ENCODE peak calls at places on chromosomes 7 and 10, in nine cellular contexts. T is IMR-90, N is Peyer's patch, G is K562, Q is neural progenitor cell, X is fibroblast of mammary gland, K is cardiac muscle cell, F is PC-3, P is esophagus squamous epithelium. Z is an unnamed sample.

GRCh38 chr10:119687192-119688032 is 36.2 kb downstream of the BAG3 start:
- DNase-seq in N (no peak), G (no peak), T (no peak), Q (peak; percentile 81), F (peak; percentile 31), P (no peak), X (no peak), K (peak; percentile 39), Z (no peak)

GRCh38 chr7:22715969-22716368 is 11.0 kb upstream of the IL6 start:
- DNase-seq in G (no peak), P (no peak), K (no peak), Q (no peak), N (no peak), X (no peak), T (no peak), F (no peak), Z (no peak)

GRCh38 chr10:9957352-9957751 is 1060.3 kb upstream of the CELF2 start:
- DNase-seq in T (peak; percentile 44), X (peak; percentile 76), F (no peak), P (no peak), Q (no peak), K (no peak), N (no peak), G (no peak), Z (no peak)

GRCh38 chr7:106177738-106178592 is 65.9 kb upstream of the SYPL1 start:
- DNase-seq in P (no peak), X (no peak), T (no peak), N (no peak), G (no peak), Q (no peak), F (no peak), K (no peak), Z (no peak)

GRCh38 chr10:3805227-3805790 is 20.3 kb upstream of the KLF6 start:
- DNase-seq in F (peak; percentile 75), T (peak; percentile 83), K (no peak), X (peak; percentile 97), G (peak; percentile 45), N (peak; percentile 48), P (no peak), Q (no peak), Z (peak; percentile 97)

GRCh38 chr7:41529831-41530230 is 173.1 kb downstream of the INHBA start:
- DNase-seq in F (no peak), N (no peak), T (no peak), G (no peak), K (no peak), X (no peak), P (no peak), Q (no peak), Z (no peak)

GRCh38 chr10:3527869-3528268 is 257.1 kb downstream of the KLF6 start:
- DNase-seq in P (no peak), K (no peak), X (peak; percentile 76), F (no peak), N (no peak), Q (no peak), G (no peak), T (no peak), Z (peak; percentile 64)

GRCh38 chr7:154767194-154767593 is 235.7 kb downstream of the PAXIP1 start:
- DNase-seq in K (no peak), F (peak; percentile 59), X (no peak), G (no peak), Q (no peak), P (no peak), N (no peak), T (no peak), Z (no peak)

GRCh38 chr10:30467939-30468338 is 34.0 kb downstream of the MAP3K8 start:
- DNase-seq in N (no peak), P (no peak), Q (no peak), F (no peak), G (no peak), X (no peak), T (no peak), K (no peak), Z (no peak)

GRCh38 chr10:114822771-114823463 is 1.3 kb downstream of the FHIP2A start:
- DNase-seq in G (no peak), K (no peak), X (peak; percentile 62), N (no peak), T (peak; percentile 74), Q (no peak), F (peak; percentile 80), P (no peak), Z (peak; percentile 76)

GRCh38 chr10:51367120-51367519 is 292.8 kb downstream of the PRKG1 start:
- DNase-seq in P (no peak), T (no peak), K (no peak), X (no peak), G (no peak), F (no peak), N (no peak), Q (no peak), Z (no peak)

GRCh38 chr10:117334921-117335320 is 40.3 kb downstream of the PDZD8 start:
- DNase-seq in T (no peak), P (no peak), Q (no peak), G (no peak), X (no peak), K (no peak), N (no peak), F (no peak), Z (no peak)

GRCh38 chr7:101179117-101179779 is 845 bp downstream of the NAT16 start:
- DNase-seq in T (no peak), N (no peak), P (no peak), X (no peak), K (no peak), Q (peak; percentile 81), F (no peak), G (no peak), Z (no peak)

GRCh38 chr10:5488272-5489161 is 10.9 kb downstream of the CALML5 start:
- DNase-seq in P (no peak), K (no peak), T (no peak), G (peak; percentile 41), F (peak; percentile 80), N (no peak), X (no peak), Q (no peak), Z (no peak)

GRCh38 chr7:27166475-27167169 is 1.3 kb upstream of the HOXA9 start:
- DNase-seq in N (no peak), F (peak; percentile 33), P (no peak), T (no peak), K (no peak), G (no peak), Q (peak; percentile 43), X (peak; percentile 34), Z (no peak)

GRCh38 chr7:141590666-141591065 is 39.5 kb downstream of the AGK start:
- DNase-seq in N (no peak), P (no peak), F (no peak), K (no peak), Q (no peak), G (no peak), T (no peak), X (peak; percentile 11), Z (no peak)

GRCh38 chr10:50540069-50540825 is 83.5 kb downstream of the SGMS1 start:
- DNase-seq in G (no peak), X (peak; percentile 45), F (peak; percentile 38), K (no peak), N (no peak), T (peak; percentile 38), Q (no peak), P (no peak), Z (no peak)

GRCh38 chr7:130971297-130971696 is 237.3 kb upstream of the KLF14 start:
- DNase-seq in F (no peak), X (no peak), K (no peak), T (no peak), Q (no peak), G (no peak), P (no peak), N (no peak), Z (no peak)

GRCh38 chr10:76149182-76149581 is 717.8 kb downstream of the LRMDA start:
- DNase-seq in T (no peak), F (no peak), K (no peak), X (peak; percentile 31), Q (no peak), G (no peak), N (no peak), P (no peak), Z (peak; percentile 25)

GRCh38 chr10:58282615-58283014 is 13.7 kb downstream of the CISD1 start:
- DNase-seq in P (no peak), X (no peak), G (no peak), Q (no peak), T (no peak), N (no peak), K (no peak), F (no peak), Z (no peak)

GRCh38 chr7:8433477-8434289 is at the start of gene NXPH1:
- DNase-seq in Q (peak; percentile 88), T (no peak), F (no peak), P (no peak), X (no peak), G (peak; percentile 66), K (peak; percentile 88), N (no peak), Z (no peak)
- H3K4me3 ChIP-seq in Q (peak within 1 kb of the TSS; percentile 41), T (no peak within 1 kb of the TSS), F (no peak within 1 kb of the TSS), P (no peak within 1 kb of the TSS), X (no peak within 1 kb of the TSS), G (peak within 1 kb of the TSS; percentile 26), K (peak within 1 kb of the TSS; percentile 23), N (no peak within 1 kb of the TSS), Z (no peak within 1 kb of the TSS)

DNA sequence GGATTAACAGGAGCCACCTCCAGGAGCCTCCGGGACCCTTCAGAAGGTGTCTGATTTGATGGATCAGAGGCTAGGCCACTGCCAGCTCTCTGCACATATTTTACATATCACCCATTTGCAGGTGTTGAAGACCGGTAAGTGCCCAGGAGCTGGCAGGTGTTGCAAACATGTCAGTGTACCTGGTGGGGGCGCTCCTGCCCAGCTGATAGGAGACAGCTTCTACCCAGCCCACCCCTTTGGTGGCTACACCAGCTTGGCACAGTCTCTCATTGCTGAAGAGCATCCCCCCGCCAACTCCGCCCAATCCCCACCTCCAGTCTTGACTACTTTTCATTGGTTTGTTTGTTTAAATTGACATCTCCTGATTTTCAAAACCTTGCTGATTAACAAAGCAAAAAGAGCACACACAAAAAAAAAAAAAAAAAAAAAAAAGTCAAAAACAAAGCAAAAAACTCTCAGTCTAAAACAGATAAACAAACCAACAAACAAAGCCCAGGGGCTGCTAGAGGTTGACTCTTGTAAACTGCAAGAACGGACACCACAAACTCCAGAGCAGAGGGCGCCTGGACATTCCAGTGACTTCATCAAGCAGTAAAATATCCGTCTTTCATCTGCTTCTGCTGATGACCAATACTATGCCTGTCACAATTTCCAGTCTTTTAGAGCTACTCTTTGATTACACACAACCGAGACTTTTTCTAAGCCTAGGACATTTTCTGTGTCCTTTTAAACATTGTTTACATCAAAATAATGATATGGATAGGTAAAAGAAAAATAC is 275.3 kb downstream of the NRG3 start:
- DNase-seq in K (peak; percentile 69), T (no peak), Q (peak; percentile 83), F (no peak), P (no peak), N (no peak), X (peak; percentile 27), G (no peak), Z (no peak)
- TF ChIP-seq CTCF in K (peak; percentile 23), T (no peak), Q (peak; percentile 81), F (no peak), P (no peak), N (no peak), X (peak; percentile 33), G (no peak), Z (no peak)

GRCh38 chr10:131101011-131101410 is 210.5 kb downstream of the TCERG1L start:
- DNase-seq in G (no peak), X (no peak), K (no peak), N (no peak), T (no peak), F (no peak), P (no peak), Q (no peak), Z (no peak)
- H3K4me3 ChIP-seq in G (no peak overlapping the region), X (no peak overlapping the region), K (no peak overlapping the region), N (no peak overlapping the region), T (no peak overlapping the region), F (no peak overlapping the region), P (no peak overlapping the region), Q (no peak overlapping the region), Z (no peak overlapping the region)

GRCh38 chr7:4738711-4739527 is 36.5 kb upstream of the AP5Z1 start:
- DNase-seq in Q (peak; percentile 81), K (peak; percentile 54), X (peak; percentile 94), N (no peak), F (no peak), P (no peak), T (peak; percentile 95), G (peak; percentile 92), Z (peak; percentile 83)
- TF ChIP-seq CTCF in Q (no peak), K (peak; percentile 23), X (peak; percentile 17), N (no peak), F (no peak), P (no peak), T (peak; percentile 22), G (peak; percentile 32), Z (no peak)